ENCODE peak calls at places on chromosomes 12 and 14, in eight cellular contexts. H, R, E, F, M, N, L and A are unnamed samples.

GRCh38 chr12:49824886-49825285 is 3.3 kb downstream of the NCKAP5L start:
- DNase-seq in H (no peak), R (peak; percentile 83), E (no peak), F (no peak), M (no peak), N (no peak), L (no peak), A (no peak)

GRCh38 chr12:22286569-22286968 is 47.9 kb downstream of the ST8SIA1 start:
- DNase-seq in H (no peak), R (peak; percentile 100), E (no peak), F (no peak), M (no peak), N (no peak), L (no peak), A (no peak)

GRCh38 chr14:55673048-55673447 is 93.0 kb downstream of the KTN1 start:
- DNase-seq in H (no peak), R (no peak), E (no peak), F (no peak), M (no peak), N (no peak), L (no peak), A (no peak)

GRCh38 chr12:7832059-7832696 is 40.5 kb downstream of the SLC2A14 start:
- DNase-seq in H (no peak), R (peak; percentile 54), E (no peak), F (peak; percentile 58), M (peak; percentile 32), N (peak; percentile 91), L (no peak), A (no peak)

GRCh38 chr12:43863770-43864366 is 28.0 kb downstream of the TMEM117 start:
- DNase-seq in H (no peak), R (no peak), E (no peak), F (no peak), M (no peak), N (no peak), L (no peak), A (peak; percentile 17)

GRCh38 chr12:104680506-104680905 is 223.8 kb downstream of the CHST11 start:
- DNase-seq in H (no peak), R (no peak), E (no peak), F (no peak), M (no peak), N (no peak), L (no peak), A (no peak)

GRCh38 chr12:79422060-79422812 is 268.5 kb downstream of the PAWR start:
- DNase-seq in H (no peak), R (peak; percentile 36), E (no peak), F (no peak), M (no peak), N (no peak), L (no peak), A (no peak)

GRCh38 chr12:72448805-72449204 is 176.6 kb downstream of the TRHDE start:
- DNase-seq in H (no peak), R (no peak), E (no peak), F (no peak), M (no peak), N (no peak), L (no peak), A (no peak)

GRCh38 chr12:45648070-45648469 is 81.4 kb upstream of the ARID2 start:
- DNase-seq in H (peak; percentile 86), R (no peak), E (peak; percentile 47), F (no peak), M (no peak), N (no peak), L (no peak), A (peak; percentile 88)

GRCh38 chr12:79939728-79940306 is 4.9 kb upstream of the PPP1R12A start:
- DNase-seq in H (no peak), R (no peak), E (no peak), F (no peak), M (no peak), N (no peak), L (no peak), A (no peak)

GRCh38 chr12:82479511-82479910 is 121.2 kb downstream of the METTL25 start:
- DNase-seq in H (no peak), R (peak; percentile 67), E (no peak), F (peak; percentile 20), M (no peak), N (no peak), L (no peak), A (no peak)

GRCh38 chr12:79706676-79707075 is 15.9 kb upstream of the PAWR start:
- DNase-seq in H (no peak), R (no peak), E (no peak), F (no peak), M (no peak), N (no peak), L (no peak), A (no peak)

GRCh38 chr12:120534703-120535655 is 823 bp downstream of the RNF10 start:
- DNase-seq in H (peak; percentile 63), R (peak; percentile 90), E (peak; percentile 50), F (peak; percentile 78), M (no peak), N (no peak), L (peak; percentile 83), A (peak; percentile 72)

DNA sequence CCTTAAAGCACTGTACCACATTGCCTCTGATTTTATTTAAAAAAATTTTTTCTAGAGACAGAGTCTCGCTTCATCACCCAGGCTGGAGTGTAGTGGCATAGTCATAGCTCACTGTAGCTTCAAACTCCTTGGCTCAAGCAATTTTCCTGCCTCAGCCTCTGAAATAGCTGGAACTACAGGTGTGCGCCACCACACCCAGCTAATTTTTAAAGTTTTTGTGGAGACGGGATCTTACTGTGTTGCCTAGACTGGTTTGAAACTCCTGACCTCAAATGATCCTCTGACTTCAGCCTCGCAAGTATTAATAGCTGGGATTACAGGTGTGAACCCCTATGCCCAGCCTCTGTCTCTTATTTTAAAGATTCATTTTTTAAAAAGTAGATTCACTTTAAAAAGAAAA is 5.3 kb downstream of the USP15 start:
- DNase-seq in H (no peak), R (no peak), E (no peak), F (no peak), M (no peak), N (no peak), L (no peak), A (no peak)
- H3K4me1 ChIP-seq in H (peaks cover 90% of the 10 kb centered on the region), R (peaks cover 5% of the 10 kb centered on the region), E (peaks cover 58% of the 10 kb centered on the region), F (peaks cover 8% of the 10 kb centered on the region), M (peaks cover 3% of the 10 kb centered on the region), N (no peaks in the 10 kb centered on the region), L (no peaks in the 10 kb centered on the region), A (no peaks in the 10 kb centered on the region)

GRCh38 chr12:57476162-57476992 is 3.3 kb downstream of the ARHGAP9 start:
- DNase-seq in H (no peak), R (no peak), E (no peak), F (no peak), M (no peak), N (no peak), L (peak; percentile 81), A (no peak)

GRCh38 chr12:57476993-57477709 is 2.5 kb downstream of the ARHGAP9 start:
- DNase-seq in H (no peak), R (no peak), E (no peak), F (no peak), M (no peak), N (no peak), L (peak; percentile 68), A (no peak)

GRCh38 chr12:57479376-57480115 is at the start of gene ARHGAP9:
- DNase-seq in H (no peak), R (no peak), E (no peak), F (no peak), M (no peak), N (no peak), L (peak; percentile 37), A (no peak)

GRCh38 chr12:57479043-57479375 is 657 bp downstream of the ARHGAP9 start:
- DNase-seq in H (no peak), R (no peak), E (no peak), F (no peak), M (no peak), N (no peak), L (peak; percentile 46), A (no peak)

GRCh38 chr12:57477710-57478681 is 1.7 kb downstream of the ARHGAP9 start:
- DNase-seq in H (no peak), R (peak; percentile 50), E (no peak), F (no peak), M (no peak), N (no peak), L (peak; percentile 73), A (no peak)
- H3K27me3 ChIP-seq in H (peaks cover 18% of the 10 kb centered on the region), R (peaks cover 55% of the 10 kb centered on the region), E (peaks cover 14% of the 10 kb centered on the region), F (peaks cover 93% of the 10 kb centered on the region), M (peaks cover 19% of the 10 kb centered on the region), N (peaks cover 48% of the 10 kb centered on the region), L (no peaks in the 10 kb centered on the region), A (no peaks in the 10 kb centered on the region)

GRCh38 chr14:91264151-91265150 is 19.9 kb upstream of the GPR68 start:
- DNase-seq in H (peak; percentile 43), R (no peak), E (peak; percentile 43), F (peak; percentile 40), M (no peak), N (no peak), L (no peak), A (peak; percentile 44)

GRCh38 chr14:91263329-91263728 is 18.8 kb upstream of the GPR68 start:
- DNase-seq in H (no peak), R (no peak), E (no peak), F (no peak), M (no peak), N (no peak), L (no peak), A (no peak)

GRCh38 chr14:91261115-91261514 is 16.6 kb upstream of the GPR68 start:
- DNase-seq in H (no peak), R (no peak), E (no peak), F (no peak), M (no peak), N (no peak), L (no peak), A (no peak)

GRCh38 chr14:91258876-91259275 is 14.4 kb upstream of the GPR68 start:
- DNase-seq in H (peak; percentile 17), R (no peak), E (no peak), F (no peak), M (no peak), N (no peak), L (no peak), A (no peak)

DNA sequence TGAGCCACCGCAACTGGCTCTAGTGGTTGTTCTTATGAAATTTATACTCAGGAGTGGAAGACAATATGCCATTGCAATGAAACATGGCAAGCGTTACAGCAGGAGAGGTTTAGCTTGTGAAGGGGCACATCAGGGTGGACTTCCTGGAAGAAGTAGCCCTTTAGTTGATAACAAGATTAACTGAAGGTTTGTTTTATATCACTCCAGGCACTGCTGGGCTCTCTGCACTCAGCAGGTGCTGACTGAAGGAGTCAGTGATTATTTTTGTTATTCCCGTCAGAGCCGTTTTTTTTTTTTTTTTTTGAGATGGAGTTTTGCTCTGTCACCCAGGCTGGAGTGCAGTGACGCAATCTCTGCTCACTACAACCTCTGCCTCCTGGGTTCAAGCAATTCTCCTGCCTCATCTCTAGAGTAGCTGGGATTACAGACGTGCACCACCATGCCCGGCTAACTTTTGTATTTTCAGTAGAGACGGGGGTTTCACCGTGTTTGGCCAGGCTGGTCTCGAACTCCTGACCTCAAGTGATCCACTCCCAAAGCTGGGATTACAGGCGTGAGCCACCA is 17.6 kb upstream of the GPR68 start:
- DNase-seq in H (no peak), R (no peak), E (no peak), F (no peak), M (no peak), N (no peak), L (no peak), A (no peak)
- H3K4me1 ChIP-seq in H (no peaks in the 10 kb centered on the region), R (no peaks in the 10 kb centered on the region), E (no peaks in the 10 kb centered on the region), F (peaks cover 12% of the 10 kb centered on the region), M (peaks cover 3% of the 10 kb centered on the region), N (peaks cover 4% of the 10 kb centered on the region), L (no peaks in the 10 kb centered on the region), A (no peaks in the 10 kb centered on the region)

DNA sequence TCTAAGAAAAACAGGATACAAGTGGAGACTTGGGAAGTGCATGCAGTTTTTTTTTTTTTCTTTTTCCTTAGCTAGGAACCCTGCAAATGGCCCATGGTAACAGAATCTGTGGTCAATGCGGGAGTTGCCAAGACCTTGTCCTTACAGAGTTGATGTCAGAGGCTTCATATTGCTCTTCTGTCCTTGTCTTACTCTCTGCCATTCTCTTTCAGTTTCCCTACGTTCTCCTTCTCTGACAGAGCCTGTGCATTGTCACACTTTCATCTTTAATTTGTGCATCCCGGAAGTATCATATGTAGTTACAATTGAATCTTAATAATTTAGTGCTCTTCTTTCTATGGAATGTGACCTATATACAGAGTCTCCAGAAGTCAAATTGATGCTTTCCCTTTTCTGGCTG is 986.9 kb downstream of the TMEM121 start:
- DNase-seq in H (no peak), R (no peak), E (no peak), F (no peak), M (no peak), N (no peak), L (no peak), A (no peak)
- H3K27me3 ChIP-seq in H (no peaks in the 10 kb centered on the region), R (no peaks in the 10 kb centered on the region), E (peaks cover 2% of the 10 kb centered on the region), F (no peaks in the 10 kb centered on the region), M (no peaks in the 10 kb centered on the region), N (no peaks in the 10 kb centered on the region), L (no peaks in the 10 kb centered on the region), A (no peaks in the 10 kb centered on the region)